ENCODE peak calls at places on chromosomes 1 and 21, in five cellular contexts. C is uterus; N is CD8-positive, alpha-beta memory T cell; S is cardiac muscle cell; D is H1. R is an unnamed sample.

GRCh38 chr1:37673920-37674319 is 18.4 kb upstream of the CDCA8 start:
- DNase-seq in S (no peak), N (peak; percentile 69), C (no peak), D (no peak), R (no peak)

GRCh38 chr1:152873495-152873894 is 4.6 kb upstream of the SMCP start:
- DNase-seq in N (no peak), C (no peak), S (no peak), D (no peak), R (no peak)

GRCh38 chr1:183180213-183180612 is 5.9 kb upstream of the LAMC2 start:
- DNase-seq in D (no peak), S (peak; percentile 97), C (peak; percentile 61), N (no peak), R (no peak)

GRCh38 chr1:50422946-50423669 is at the start of gene DMRTA2:
- DNase-seq in S (peak; percentile 45), D (peak; percentile 87), N (no peak), C (no peak), R (no peak)

GRCh38 chr1:27499142-27499541 is 9.2 kb upstream of the WASF2 start:
- DNase-seq in D (no peak), S (no peak), C (no peak), N (no peak), R (no peak)

GRCh38 chr21:44464351-44464750 is 9.0 kb downstream of the LRRC3 start:
- DNase-seq in C (no peak), N (no peak), D (no peak), S (no peak), R (no peak)

GRCh38 chr1:47894718-47895393 is 102.3 kb downstream of the TRABD2B start:
- DNase-seq in D (peak; percentile 55), S (peak; percentile 17), C (no peak), N (no peak), R (no peak)

GRCh38 chr1:153353226-153353947 is 4.3 kb upstream of the S100A9 start:
- DNase-seq in C (no peak), N (no peak), S (peak; percentile 34), D (peak; percentile 60), R (no peak)

GRCh38 chr1:186859995-186860394 is 31.2 kb downstream of the PLA2G4A start:
- DNase-seq in C (no peak), S (no peak), N (no peak), D (no peak), R (no peak)

GRCh38 chr1:56574794-56575193 is 4.6 kb downstream of the PLPP3 start:
- DNase-seq in C (no peak), S (no peak), N (no peak), D (no peak), R (no peak)

GRCh38 chr1:204826970-204827369 is 43.7 kb upstream of the NFASC start:
- DNase-seq in D (peak; percentile 81), N (no peak), S (peak; percentile 9), C (no peak), R (no peak)

GRCh38 chr1:235441159-235441685 is 63.0 kb downstream of the B3GALNT2 start:
- DNase-seq in S (no peak), N (no peak), C (no peak), D (no peak), R (no peak)

GRCh38 chr1:178060789-178061556 is 32.9 kb upstream of the RASAL2 start:
- DNase-seq in N (no peak), S (peak; percentile 90), D (no peak), C (peak; percentile 36), R (no peak)

GRCh38 chr21:27802816-27803475 is 836.1 kb upstream of the ADAMTS5 start:
- DNase-seq in N (no peak), C (peak; percentile 26), S (peak; percentile 50), D (peak; percentile 66), R (no peak)

GRCh38 chr21:40925481-40925880 is 78.5 kb upstream of the DSCAM start:
- DNase-seq in C (no peak), D (no peak), S (no peak), N (no peak), R (no peak)

GRCh38 chr1:20634065-20634593 is 871 bp downstream of the PINK1 start:
- DNase-seq in D (no peak), N (no peak), C (no peak), S (peak; percentile 7), R (no peak)

GRCh38 chr1:228289996-228290881 is 82.4 kb downstream of the OBSCN start:
- DNase-seq in N (no peak), C (no peak), S (no peak), D (no peak), R (no peak)

GRCh38 chr1:21344750-21345443 is 54.6 kb upstream of the ECE1 start:
- DNase-seq in D (peak; percentile 65), N (no peak), C (no peak), S (no peak), R (no peak)

GRCh38 chr1:68057564-68057963 is 7.1 kb upstream of the DIRAS3 start:
- DNase-seq in S (no peak), N (no peak), D (no peak), C (no peak), R (no peak)

GRCh38 chr1:233135833-233136232 is 159.7 kb downstream of the PCNX2 start:
- DNase-seq in C (no peak), N (no peak), D (no peak), S (no peak), R (no peak)

GRCh38 chr1:93723101-93723500 is 41.5 kb upstream of the BCAR3 start:
- DNase-seq in S (no peak), N (no peak), C (no peak), D (no peak), R (peak; percentile 54)

GRCh38 chr21:21731626-21732025 is 733.4 kb downstream of the NCAM2 start:
- DNase-seq in S (no peak), D (no peak), C (no peak), N (no peak), R (no peak)

GRCh38 chr1:88998716-88999115 is 6.3 kb upstream of the KYAT3 start:
- DNase-seq in S (peak; percentile 81), D (no peak), N (peak; percentile 63), C (no peak), R (no peak)

GRCh38 chr1:159068877-159069276 is 7.7 kb downstream of the AIM2 start:
- DNase-seq in N (no peak), D (no peak), C (no peak), S (peak; percentile 67), R (no peak)

GRCh38 chr21:46160563-46161179 is 5.3 kb upstream of the FTCD start:
- DNase-seq in S (peak; percentile 43), N (no peak), C (no peak), D (no peak), R (no peak)

GRCh38 chr1:207091185-207091906 is 2.7 kb downstream of the C4BPB start:
- DNase-seq in N (no peak), D (no peak), S (no peak), C (no peak), R (no peak)

GRCh38 chr1:23619299-23620188 is 60.2 kb upstream of the ID3 start:
- DNase-seq in S (peak; percentile 30), D (peak; percentile 72), N (peak; percentile 82), C (no peak), R (no peak)

GRCh38 chr1:2563205-2563604 is 7.0 kb downstream of the TNFRSF14 start:
- DNase-seq in D (peak; percentile 42), S (no peak), C (no peak), N (no peak), R (no peak)

GRCh38 chr1:72051538-72051937 is 230.8 kb downstream of the NEGR1 start:
- DNase-seq in D (no peak), S (no peak), N (no peak), C (no peak), R (no peak)

GRCh38 chr1:151158751-151159251 is 2.4 kb downstream of the TNFAIP8L2 start:
- DNase-seq in D (no peak), N (no peak), S (no peak), C (no peak), R (no peak)
- H3K27ac ChIP-seq in D (no peak overlapping the region), N (no peak overlapping the region), S (peak overlapping the region; percentile 51), C (no peak overlapping the region), R (peak overlapping the region; percentile 4)

GRCh38 chr1:12179638-12180121 is 12.9 kb downstream of the TNFRSF1B start:
- DNase-seq in D (no peak), N (no peak), S (no peak), C (no peak), R (no peak)
- H3K27ac ChIP-seq in D (no peak overlapping the region), N (peak overlapping the region; percentile 81), S (no peak overlapping the region), C (peak overlapping the region; percentile 90), R (peak overlapping the region; percentile 94)

GRCh38 chr1:43319766-43320165 is 17.9 kb upstream of the MPL start:
- DNase-seq in N (no peak), S (no peak), C (no peak), D (no peak), R (no peak)

GRCh38 chr1:43316738-43317520 is 16.1 kb downstream of the TIE1 start:
- DNase-seq in D (no peak), C (no peak), N (no peak), S (no peak), R (no peak)

GRCh38 chr1:43319288-43319687 is 18.3 kb upstream of the MPL start:
- DNase-seq in S (no peak), C (no peak), D (no peak), N (no peak), R (no peak)

GRCh38 chr1:43317817-43318471 is 17.2 kb downstream of the TIE1 start:
- DNase-seq in N (no peak), D (no peak), S (no peak), C (no peak), R (no peak)

DNA sequence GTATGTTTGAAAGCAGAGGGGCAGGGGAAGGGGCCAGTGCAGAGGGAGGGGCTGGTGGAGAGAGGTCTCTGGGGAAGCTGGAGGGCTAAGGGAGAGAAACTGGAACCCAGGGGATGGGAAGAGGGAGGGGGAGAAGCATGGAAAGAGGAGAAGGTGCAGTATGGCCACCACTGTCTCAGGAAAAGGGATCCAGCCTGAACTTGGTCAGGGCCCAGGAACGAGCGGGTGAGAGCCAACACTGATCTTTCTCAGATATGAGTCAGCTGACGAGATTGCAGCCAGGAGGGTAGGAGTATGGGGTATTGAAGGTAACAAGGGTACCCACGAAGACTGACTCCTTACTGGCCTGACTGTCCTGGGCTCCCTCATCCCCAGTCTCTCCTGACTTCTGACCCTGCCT is 18.0 kb downstream of the TIE1 start:
- DNase-seq in N (no peak), S (no peak), C (no peak), D (no peak), R (no peak)
- H3K27ac ChIP-seq in N (no peak overlapping the region), S (no peak overlapping the region), C (no peak overlapping the region), D (no peak overlapping the region), R (no peak overlapping the region)

DNA sequence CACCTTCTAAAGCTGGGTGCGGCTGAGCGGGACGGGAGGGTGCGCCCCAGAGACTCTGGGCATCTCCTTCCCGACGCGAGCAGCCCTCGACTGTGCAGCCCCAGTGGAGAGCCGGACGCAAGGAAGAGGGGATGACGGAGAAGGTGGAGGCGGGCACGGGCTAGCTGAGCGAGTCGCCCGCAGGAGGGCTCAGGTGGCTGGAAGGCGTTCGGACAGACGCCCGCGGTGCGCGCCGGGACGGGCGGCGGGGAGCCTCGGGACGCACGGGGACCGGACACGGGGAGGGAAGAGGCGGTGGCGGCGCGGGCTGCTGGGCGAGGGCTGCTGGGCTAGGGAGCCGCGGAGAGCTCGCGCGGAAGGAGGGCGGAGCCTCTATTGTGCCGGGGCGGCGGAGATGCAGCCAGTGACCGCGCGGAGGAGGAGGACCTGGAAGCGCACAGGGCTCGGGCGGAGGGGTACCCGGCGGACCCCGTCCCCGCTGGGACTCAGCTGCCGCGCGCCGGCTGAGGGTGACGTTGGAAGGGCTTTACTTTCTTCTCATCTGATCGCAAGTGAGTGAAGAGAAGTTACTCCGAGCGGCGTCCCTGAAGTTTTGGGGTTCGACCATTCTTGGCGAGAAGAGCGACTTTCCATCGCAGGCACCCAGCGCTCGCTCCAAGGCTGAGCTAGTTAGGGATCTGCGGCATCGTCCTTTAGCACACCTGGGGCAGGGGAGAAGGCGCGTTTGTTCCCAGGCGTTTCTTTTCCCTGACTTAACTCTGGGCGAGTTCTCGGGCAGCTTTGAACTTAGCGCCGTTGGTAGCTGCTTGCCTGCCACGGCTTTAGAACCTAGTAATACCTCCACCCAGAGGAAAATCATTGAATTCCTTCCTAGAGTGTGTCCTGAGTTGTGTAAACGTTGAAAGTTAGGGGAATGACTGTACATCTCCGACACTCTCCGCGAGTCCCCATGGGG is at the start of gene OLFML2B:
- DNase-seq in N (peak; percentile 11), S (peak; percentile 83), C (peak; percentile 65), D (peak; percentile 88), R (peak; percentile 78)
- H3K27ac ChIP-seq in N (no peak within 1 kb of the TSS), S (no peak within 1 kb of the TSS), C (peak within 1 kb of the TSS; percentile 42), D (no peak within 1 kb of the TSS), R (no peak within 1 kb of the TSS)